ENCODE peak calls at places on chromosomes 5 and 9, in five cellular contexts. E, A, Y, V and H are unnamed samples.
A peak's percentile ranks its signal among the peaks of the same experiment; 100 is the strongest.

GRCh38 chr9:3285365-3286161 is 240.2 kb downstream of the RFX3 start:
- DNase-seq in V (peak; percentile 37), E (no peak), Y (no peak), A (no peak), H (peak; percentile 25)

GRCh38 chr5:142053434-142054253 is 40.8 kb upstream of the GNPDA1 start:
- DNase-seq in Y (no peak), V (peak; percentile 43), A (peak; percentile 86), E (no peak), H (peak; percentile 77)

GRCh38 chr5:19928556-19929421 is 59.2 kb downstream of the CDH18 start:
- DNase-seq in A (no peak), Y (no peak), E (no peak), V (peak; percentile 92), H (peak; percentile 93)

GRCh38 chr9:110744753-110745522 is 76.3 kb downstream of the MUSK start:
- DNase-seq in E (no peak), Y (no peak), A (no peak), V (peak; percentile 98), H (peak; percentile 91)

GRCh38 chr9:16899611-16900010 is 29.1 kb upstream of the BNC2 start:
- DNase-seq in A (no peak), E (no peak), Y (no peak), V (peak; percentile 59), H (peak; percentile 16)

GRCh38 chr5:140344683-140345423 is 1.6 kb downstream of the HBEGF start:
- DNase-seq in V (peak; percentile 57), A (peak; percentile 13), Y (no peak), E (no peak), H (no peak)

GRCh38 chr5:175623086-175623485 is 34.8 kb upstream of the HRH2 start:
- DNase-seq in Y (no peak), V (no peak), E (no peak), A (no peak), H (no peak)

GRCh38 chr5:62132279-62132678 is 173.7 kb upstream of the KIF2A start:
- DNase-seq in Y (no peak), E (no peak), A (no peak), V (no peak), H (peak; percentile 3)

GRCh38 chr9:93886911-93887310 is 68.2 kb downstream of the BARX1 start:
- DNase-seq in E (no peak), Y (peak; percentile 25), V (no peak), A (peak; percentile 18), H (no peak)

GRCh38 chr5:154758977-154759376 is 3.8 kb downstream of the LARP1 start:
- DNase-seq in V (no peak), E (no peak), A (no peak), Y (no peak), H (no peak)

GRCh38 chr9:92724528-92725265 is 39.9 kb downstream of the BICD2 start:
- DNase-seq in A (no peak), E (no peak), Y (peak; percentile 23), V (no peak), H (no peak)

GRCh38 chr5:55817030-55817429 is 34.1 kb upstream of the IL31RA start:
- DNase-seq in E (no peak), A (no peak), Y (no peak), V (peak; percentile 20), H (peak; percentile 14)

GRCh38 chr5:7422262-7422661 is 26.3 kb downstream of the ADCY2 start:
- DNase-seq in V (no peak), A (no peak), E (no peak), Y (no peak), H (no peak)

GRCh38 chr5:22372826-22373660 is 480.1 kb downstream of the CDH12 start:
- DNase-seq in Y (no peak), E (no peak), A (no peak), V (no peak), H (no peak)

GRCh38 chr5:141479776-141480175 is 4.0 kb downstream of the PCDHGC3 start:
- DNase-seq in V (peak; percentile 33), Y (no peak), E (no peak), A (no peak), H (no peak)

GRCh38 chr9:8474937-8475336 is 675.4 kb upstream of the DMAC1 start:
- DNase-seq in Y (no peak), V (no peak), E (no peak), A (no peak), H (no peak)

GRCh38 chr9:71962328-71962727 is 50.9 kb downstream of the C9orf85 start:
- DNase-seq in Y (no peak), E (no peak), V (no peak), A (no peak), H (no peak)

GRCh38 chr5:149646564-149646963 is 65.3 kb downstream of the ARHGEF37 start:
- DNase-seq in E (no peak), A (peak; percentile 85), V (peak; percentile 21), Y (no peak), H (no peak)

GRCh38 chr5:143356855-143357254 is 46.6 kb downstream of the NR3C1 start:
- DNase-seq in V (no peak), E (no peak), A (no peak), Y (no peak), H (no peak)

GRCh38 chr5:109411627-109412026 is 1.9 kb upstream of the PJA2 start:
- DNase-seq in E (no peak), V (peak; percentile 97), Y (no peak), A (no peak), H (peak; percentile 97)

GRCh38 chr9:6489099-6489498 is 76.1 kb downstream of the UHRF2 start:
- DNase-seq in Y (no peak), A (no peak), E (no peak), V (no peak), H (no peak)

GRCh38 chr5:133347039-133347438 is 265.3 kb downstream of the FSTL4 start:
- DNase-seq in E (no peak), Y (no peak), A (peak; percentile 19), V (no peak), H (no peak)

GRCh38 chr9:135255033-135255842 is 167.8 kb downstream of the OLFM1 start:
- DNase-seq in V (no peak), A (no peak), E (no peak), Y (no peak), H (no peak)

GRCh38 chr5:40399349-40399748 is 280.4 kb upstream of the PTGER4 start:
- DNase-seq in Y (no peak), E (no peak), V (peak; percentile 71), A (no peak), H (no peak)

GRCh38 chr9:87226896-87227295 is 270.8 kb upstream of the DAPK1 start:
- DNase-seq in Y (no peak), E (no peak), A (no peak), V (no peak), H (no peak)

GRCh38 chr5:135497971-135498661 is 37.6 kb downstream of the NEUROG1 start:
- DNase-seq in Y (no peak), E (no peak), A (no peak), V (no peak), H (no peak)

GRCh38 chr5:105034335-105034734 is 1471.7 kb upstream of the NUDT12 start:
- DNase-seq in A (no peak), V (no peak), E (no peak), Y (no peak), H (peak; percentile 2)

GRCh38 chr9:87497604-87498045 is at the start of gene DAPK1:
- DNase-seq in A (peak; percentile 66), E (peak; percentile 72), Y (peak; percentile 83), V (no peak), H (peak; percentile 43)

GRCh38 chr5:961711-962240 is 46.8 kb upstream of the NKD2 start:
- DNase-seq in E (no peak), V (no peak), A (no peak), Y (peak; percentile 23), H (no peak)

GRCh38 chr9:68747043-68747533 is 42.0 kb downstream of the PIP5K1B start:
- DNase-seq in A (peak; percentile 96), V (no peak), Y (no peak), E (no peak), H (no peak)

GRCh38 chr5:127186657-127187056 is 103.9 kb upstream of the MEGF10 start:
- DNase-seq in V (no peak), Y (no peak), E (no peak), A (no peak), H (peak; percentile 32)

GRCh38 chr9:130160862-130161470 is 11.2 kb upstream of the NCS1 start:
- DNase-seq in Y (no peak), V (no peak), A (peak; percentile 65), E (no peak), H (no peak)

DNA sequence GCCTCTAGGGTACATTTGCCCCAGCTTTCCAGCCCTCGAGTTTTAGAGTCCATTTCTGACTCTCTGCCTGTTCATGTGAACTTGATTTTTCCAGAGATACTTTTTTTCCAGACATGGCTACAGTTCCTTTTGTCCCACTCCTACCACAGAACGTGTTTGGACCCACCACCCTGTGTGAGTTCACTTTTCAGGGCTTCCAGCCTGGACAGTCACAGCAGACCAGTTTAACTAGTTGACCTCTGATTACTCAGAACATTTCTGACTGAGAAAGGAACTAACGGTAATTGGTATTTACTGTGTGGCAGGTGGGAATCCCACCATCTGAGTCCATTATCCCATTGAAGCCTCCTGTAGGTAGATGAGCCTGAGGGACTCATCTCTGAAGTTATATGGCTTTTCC is 210.2 kb downstream of the GOLPH3 start:
- DNase-seq in A (peak; percentile 18), V (no peak), E (no peak), Y (no peak), H (no peak)
- H3K27ac ChIP-seq in A (peak overlapping the region; percentile 42), V (no peak overlapping the region), E (no peak overlapping the region), Y (no peak overlapping the region), H (no peak overlapping the region)

GRCh38 chr9:18075253-18075977 is 398.5 kb upstream of the ADAMTSL1 start:
- DNase-seq in E (no peak), A (no peak), V (no peak), Y (no peak), H (no peak)

GRCh38 chr9:18067553-18068120 is 406.3 kb upstream of the ADAMTSL1 start:
- DNase-seq in Y (no peak), E (no peak), V (no peak), A (no peak), H (no peak)

GRCh38 chr9:18072967-18073366 is 401.0 kb upstream of the ADAMTSL1 start:
- DNase-seq in A (no peak), Y (no peak), V (no peak), E (no peak), H (no peak)

GRCh38 chr9:18071651-18072060 is 402.3 kb upstream of the ADAMTSL1 start:
- DNase-seq in A (no peak), V (peak; percentile 30), E (no peak), Y (no peak), H (no peak)
- H3K14ac ChIP-seq in A (no peak overlapping the region), V (no peak overlapping the region), E (no peak overlapping the region), Y (no peak overlapping the region), H (no peak overlapping the region)

DNA sequence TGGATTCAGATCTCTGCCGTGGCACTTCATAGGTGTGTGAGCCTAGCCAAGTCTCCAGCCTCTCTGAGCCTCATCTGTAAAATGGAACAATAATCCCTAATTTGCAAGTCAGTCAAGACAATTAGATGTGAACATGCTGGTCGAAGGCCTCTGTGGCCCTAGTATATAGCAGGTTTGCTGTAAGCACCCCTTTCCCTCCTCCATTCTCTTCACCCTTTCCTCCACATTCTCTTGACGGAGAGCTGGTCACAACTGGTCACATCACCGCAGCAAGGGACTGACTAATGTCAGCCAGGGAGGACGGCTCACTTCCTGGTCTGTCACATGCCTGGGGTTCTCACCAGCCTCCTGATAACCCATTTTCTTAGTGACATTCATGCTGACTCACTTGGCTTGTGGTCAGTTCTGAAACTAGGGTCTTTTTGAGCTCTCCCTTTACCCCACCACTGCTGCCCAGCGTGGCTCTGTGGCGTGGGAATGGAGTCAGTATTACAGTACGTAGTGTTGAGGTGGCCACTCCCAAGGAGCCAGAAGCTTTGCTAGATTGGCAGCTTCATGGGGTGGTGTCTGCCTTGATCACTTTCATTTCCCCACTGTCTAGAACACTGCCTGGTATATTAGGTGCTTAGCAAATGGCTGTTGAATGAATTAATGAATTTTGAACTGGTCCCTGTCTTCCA is 47.8 kb downstream of the ERGIC1 start:
- DNase-seq in V (peak; percentile 86), E (no peak), Y (no peak), A (peak; percentile 60), H (peak; percentile 93)
- H3K27ac ChIP-seq in V (peak overlapping the region; percentile 61), E (no peak overlapping the region), Y (no peak overlapping the region), A (no peak overlapping the region), H (no peak overlapping the region)

GRCh38 chr9:20693068-20693467 is 9.0 kb downstream of the FOCAD start:
- DNase-seq in Y (no peak), V (no peak), A (peak; percentile 3), E (no peak), H (peak; percentile 68)
- H3K14ac ChIP-seq in Y (peak overlapping the region; percentile 59), V (no peak overlapping the region), A (no peak overlapping the region), E (no peak overlapping the region), H (no peak overlapping the region)